ENCODE peak calls at places on chromosome 13, in seven cellular contexts. M is Panc1, Y is tibial artery, C is mesendoderm, A is ascending aorta, B is GM23338, P is heart left ventricle. S is an unnamed sample.
A peak's percentile ranks its signal among the peaks of the same experiment; 100 is the strongest.

GRCh38 chr13:32624441-32624840 is 38.2 kb downstream of the PDS5B start:
- DNase-seq in M (no peak), Y (no peak), C (peak; percentile 26), A (no peak), B (no peak), P (no peak), S (no peak)

GRCh38 chr13:48402325-48402962 is 10.5 kb downstream of the LPAR6 start:
- DNase-seq in M (no peak), Y (no peak), C (no peak), A (no peak), B (no peak), P (no peak), S (no peak)

GRCh38 chr13:89514534-89515312 is 1832.8 kb upstream of the MIR17HG start:
- DNase-seq in M (peak; percentile 43), Y (no peak), C (peak; percentile 71), A (no peak), B (peak; percentile 76), P (no peak), S (no peak)

GRCh38 chr13:109131698-109132257 is 502.4 kb downstream of the MYO16 start:
- DNase-seq in M (no peak), Y (no peak), C (peak; percentile 62), A (no peak), B (peak; percentile 24), P (no peak), S (no peak)

GRCh38 chr13:74306496-74306895 is 172.3 kb upstream of the KLF12 start:
- DNase-seq in M (no peak), Y (no peak), C (peak; percentile 85), A (no peak), B (peak; percentile 56), P (no peak), S (no peak)

GRCh38 chr13:79612604-79613003 is 131.6 kb downstream of the NDFIP2 start:
- DNase-seq in M (no peak), Y (no peak), C (no peak), A (no peak), B (no peak), P (no peak), S (no peak)

GRCh38 chr13:41411060-41411459 is 46.3 kb upstream of the RGCC start:
- DNase-seq in M (no peak), Y (no peak), C (no peak), A (no peak), B (no peak), P (no peak), S (no peak)

GRCh38 chr13:111474136-111475002 is 153.9 kb downstream of the TEX29 start:
- DNase-seq in M (peak; percentile 2), Y (no peak), C (peak; percentile 65), A (no peak), B (peak; percentile 84), P (no peak), S (no peak)

GRCh38 chr13:110232756-110233155 is 74.2 kb downstream of the COL4A1 start:
- DNase-seq in M (no peak), Y (peak; percentile 73), C (no peak), A (no peak), B (no peak), P (peak; percentile 58), S (no peak)

GRCh38 chr13:66210677-66211076 is 1019.5 kb downstream of the PCDH9 start:
- DNase-seq in M (peak; percentile 54), Y (no peak), C (no peak), A (no peak), B (no peak), P (no peak), S (no peak)

GRCh38 chr13:93425411-93425810 is 198.8 kb downstream of the GPC6 start:
- DNase-seq in M (no peak), Y (no peak), C (no peak), A (no peak), B (no peak), P (no peak), S (no peak)

GRCh38 chr13:110485604-110486003 is 75.9 kb downstream of the RAB20 start:
- DNase-seq in M (no peak), Y (no peak), C (peak; percentile 99), A (no peak), B (peak; percentile 98), P (no peak), S (no peak)

GRCh38 chr13:35140831-35141230 is 198.8 kb downstream of the NBEA start:
- DNase-seq in M (no peak), Y (no peak), C (no peak), A (no peak), B (no peak), P (no peak), S (no peak)

GRCh38 chr13:109220631-109221030 is 565.8 kb downstream of the IRS2 start:
- DNase-seq in M (no peak), Y (no peak), C (no peak), A (no peak), B (no peak), P (no peak), S (no peak)

GRCh38 chr13:43107780-43108179 is 84.4 kb downstream of the DNAJC15 start:
- DNase-seq in M (no peak), Y (no peak), C (no peak), A (no peak), B (no peak), P (no peak), S (no peak)

GRCh38 chr13:19769854-19770253 is 12.9 kb downstream of the PSPC1 start:
- DNase-seq in M (no peak), Y (no peak), C (no peak), A (no peak), B (no peak), P (no peak), S (no peak)

GRCh38 chr13:28120317-28120716 is 18.0 kb upstream of the PAN3 start:
- DNase-seq in M (no peak), Y (no peak), C (peak; percentile 32), A (no peak), B (no peak), P (no peak), S (no peak)

GRCh38 chr13:109666656-109667448 is 119.5 kb downstream of the IRS2 start:
- DNase-seq in M (no peak), Y (no peak), C (peak; percentile 35), A (no peak), B (no peak), P (no peak), S (no peak)

GRCh38 chr13:48072304-48072703 is 22.6 kb downstream of the MED4 start:
- DNase-seq in M (no peak), Y (no peak), C (no peak), A (no peak), B (no peak), P (no peak), S (no peak)

GRCh38 chr13:20482275-20482761 is 43.3 kb downstream of the CRYL1 start:
- DNase-seq in M (no peak), Y (no peak), C (peak; percentile 58), A (no peak), B (no peak), P (no peak), S (no peak)

GRCh38 chr13:23695711-23696512 is 125.7 kb downstream of the TNFRSF19 start:
- DNase-seq in M (no peak), Y (no peak), C (no peak), A (no peak), B (peak; percentile 67), P (peak; percentile 58), S (no peak)

GRCh38 chr13:110409581-110409992 is 102.5 kb downstream of the COL4A2 start:
- DNase-seq in M (no peak), Y (peak; percentile 83), C (no peak), A (no peak), B (no peak), P (peak; percentile 72), S (no peak)

GRCh38 chr13:97256343-97256783 is 34.2 kb downstream of the MBNL2 start:
- DNase-seq in M (no peak), Y (no peak), C (peak; percentile 58), A (no peak), B (no peak), P (no peak), S (no peak)
- H3K27ac ChIP-seq in M (peak overlapping the region; percentile 100), Y (peak overlapping the region; percentile 68), C (no peak overlapping the region), A (peak overlapping the region; percentile 76), B (no peak overlapping the region), P (peak overlapping the region; percentile 2), S (peak overlapping the region; percentile 75)

GRCh38 chr13:26721251-26721939 is 39.2 kb downstream of the GPR12 start:
- DNase-seq in M (no peak), Y (no peak), C (no peak), A (no peak), B (no peak), P (no peak), S (no peak)
- H3K4me1 ChIP-seq in M (no peaks in the 10 kb centered on the region), Y (no peaks in the 10 kb centered on the region), C (no peaks in the 10 kb centered on the region), A (no peaks in the 10 kb centered on the region), B (no peaks in the 10 kb centered on the region), P (no peaks in the 10 kb centered on the region), S (peaks cover 3% of the 10 kb centered on the region)

GRCh38 chr13:59625121-59625520 is 538.6 kb downstream of the DIAPH3 start:
- DNase-seq in M (no peak), Y (no peak), C (no peak), A (no peak), B (no peak), P (no peak), S (no peak)

GRCh38 chr13:59621791-59622190 is 541.9 kb downstream of the DIAPH3 start:
- DNase-seq in M (no peak), Y (no peak), C (no peak), A (no peak), B (no peak), P (no peak), S (no peak)

GRCh38 chr13:59623516-59623915 is 540.2 kb downstream of the DIAPH3 start:
- DNase-seq in M (no peak), Y (no peak), C (no peak), A (no peak), B (peak; percentile 38), P (no peak), S (no peak)
- H3K27ac ChIP-seq in M (no peak overlapping the region), Y (no peak overlapping the region), C (no peak overlapping the region), A (no peak overlapping the region), B (peak overlapping the region; percentile 76), P (no peak overlapping the region), S (no peak overlapping the region)

GRCh38 chr13:114022876-114023275 is 49.0 kb upstream of the C13orf46 start:
- DNase-seq in M (no peak), Y (peak; percentile 37), C (no peak), A (no peak), B (no peak), P (no peak), S (no peak)

GRCh38 chr13:114026128-114026880 is 52.4 kb upstream of the C13orf46 start:
- DNase-seq in M (no peak), Y (peak; percentile 61), C (no peak), A (no peak), B (no peak), P (peak; percentile 28), S (no peak)

GRCh38 chr13:114025432-114026127 is 51.7 kb upstream of the C13orf46 start:
- DNase-seq in M (no peak), Y (peak; percentile 35), C (no peak), A (no peak), B (no peak), P (peak; percentile 43), S (no peak)

GRCh38 chr13:114023716-114024602 is 50.1 kb upstream of the C13orf46 start:
- DNase-seq in M (no peak), Y (no peak), C (no peak), A (no peak), B (no peak), P (peak; percentile 17), S (no peak)

GRCh38 chr13:114024603-114025431 is 50.9 kb upstream of the C13orf46 start:
- DNase-seq in M (no peak), Y (peak; percentile 64), C (no peak), A (no peak), B (no peak), P (peak; percentile 26), S (no peak)
- H3K4me1 ChIP-seq in M (no peaks in the 10 kb centered on the region), Y (no peaks in the 10 kb centered on the region), C (no peaks in the 10 kb centered on the region), A (peaks cover 19% of the 10 kb centered on the region), B (no peaks in the 10 kb centered on the region), P (peaks cover 17% of the 10 kb centered on the region), S (peaks cover 13% of the 10 kb centered on the region)

GRCh38 chr13:63680704-63681103 is 2265.1 kb upstream of the PCDH20 start:
- DNase-seq in M (no peak), Y (no peak), C (peak; percentile 39), A (no peak), B (peak; percentile 63), P (no peak), S (no peak)
- H3K27ac ChIP-seq in M (no peak overlapping the region), Y (no peak overlapping the region), C (no peak overlapping the region), A (no peak overlapping the region), B (peak overlapping the region; percentile 16), P (no peak overlapping the region), S (no peak overlapping the region)